ENCODE peak calls at places on chromosome 2, in four cellular contexts. I, S, Z and K are unnamed samples.

GRCh38 chr2:26438926-26439325 is 37.2 kb downstream of the DRC1 start:
- DNase-seq in S (no peak), Z (no peak), I (no peak), K (no peak)

GRCh38 chr2:3349211-3349693 is 28.4 kb downstream of the EIPR1 start:
- DNase-seq in S (no peak), I (no peak), Z (no peak), K (peak; percentile 10)

GRCh38 chr2:129775941-129776653 is 203.4 kb upstream of the RAB6C start:
- DNase-seq in S (no peak), I (no peak), Z (no peak), K (no peak)

GRCh38 chr2:127007652-127008051 is 99.3 kb downstream of the BIN1 start:
- DNase-seq in Z (no peak), S (no peak), I (no peak), K (no peak)

GRCh38 chr2:59249441-59250330 is 1008.6 kb upstream of the FANCL start:
- DNase-seq in I (no peak), Z (no peak), S (no peak), K (no peak)

GRCh38 chr2:177753682-177754475 is 318.7 kb downstream of the PDE11A start:
- DNase-seq in I (peak; percentile 53), Z (peak; percentile 58), S (peak; percentile 57), K (peak; percentile 85)

GRCh38 chr2:148391324-148391723 is 253.2 kb upstream of the EPC2 start:
- DNase-seq in I (no peak), S (no peak), Z (no peak), K (no peak)

GRCh38 chr2:21422050-21422449 is 298.3 kb downstream of the TDRD15 start:
- DNase-seq in I (peak; percentile 66), S (no peak), Z (peak; percentile 50), K (peak; percentile 63)

GRCh38 chr2:224025874-224026273 is 13.2 kb downstream of the SERPINE2 start:
- DNase-seq in Z (no peak), S (no peak), I (no peak), K (peak; percentile 50)

GRCh38 chr2:27730249-27730648 is 41.3 kb upstream of the MRPL33 start:
- DNase-seq in Z (no peak), I (no peak), S (no peak), K (no peak)

GRCh38 chr2:189933911-189934399 is 128.6 kb downstream of the MSTN start:
- DNase-seq in Z (no peak), S (no peak), I (no peak), K (no peak)

GRCh38 chr2:71122917-71123316 is 7.1 kb downstream of the MCEE start:
- DNase-seq in Z (no peak), S (no peak), I (no peak), K (no peak)

GRCh38 chr2:172969609-172970008 is 106.0 kb upstream of the MAP3K20 start:
- DNase-seq in S (no peak), Z (no peak), I (no peak), K (no peak)

GRCh38 chr2:143607446-143608110 is 478.4 kb downstream of the ARHGAP15 start:
- DNase-seq in S (no peak), I (no peak), Z (peak; percentile 64), K (peak; percentile 42)

GRCh38 chr2:182444806-182445205 is 18.0 kb upstream of the PDE1A start:
- DNase-seq in S (no peak), Z (no peak), I (no peak), K (no peak)

GRCh38 chr2:96325884-96326255 is 753 bp downstream of the ITPRIPL1 start:
- DNase-seq in S (no peak), Z (no peak), I (no peak), K (no peak)

GRCh38 chr2:169928463-169928864 is 101.2 kb downstream of the UBR3 start:
- DNase-seq in I (peak; percentile 46), S (peak; percentile 58), Z (peak; percentile 22), K (peak; percentile 57)

GRCh38 chr2:192604295-192604694 is 409.6 kb upstream of the TMEFF2 start:
- DNase-seq in S (no peak), I (no peak), Z (no peak), K (no peak)

GRCh38 chr2:166239548-166239947 is 111.7 kb upstream of the SCN1A start:
- DNase-seq in I (no peak), Z (no peak), S (no peak), K (peak; percentile 57)

GRCh38 chr2:207895236-207895860 is 125.6 kb upstream of the FZD5 start:
- DNase-seq in I (no peak), S (no peak), Z (no peak), K (no peak)

GRCh38 chr2:179898873-179899272 is 37.5 kb upstream of the ZNF385B start:
- DNase-seq in I (peak; percentile 44), S (no peak), Z (peak; percentile 71), K (peak; percentile 70)

GRCh38 chr2:39514825-39515224 is 77.7 kb upstream of the MAP4K3 start:
- DNase-seq in I (no peak), Z (no peak), S (no peak), K (no peak)

GRCh38 chr2:18413794-18414396 is 146.6 kb downstream of the RDH14 start:
- DNase-seq in I (no peak), S (peak; percentile 27), Z (no peak), K (peak; percentile 64)

GRCh38 chr2:21757805-21758204 is 634.0 kb downstream of the TDRD15 start:
- DNase-seq in I (no peak), S (no peak), Z (no peak), K (no peak)

GRCh38 chr2:207847807-207848544 is 78.3 kb upstream of the FZD5 start:
- DNase-seq in S (no peak), I (peak; percentile 92), Z (peak; percentile 25), K (no peak)

GRCh38 chr2:135226961-135227360 is 174.9 kb downstream of the RAB3GAP1 start:
- DNase-seq in S (no peak), I (no peak), Z (no peak), K (no peak)

GRCh38 chr2:36635194-36635593 is 37.2 kb upstream of the FEZ2 start:
- DNase-seq in Z (no peak), I (no peak), S (no peak), K (peak; percentile 45)

GRCh38 chr2:50769416-50769815 is 262.5 kb downstream of the NRXN1 start:
- DNase-seq in I (peak; percentile 57), Z (no peak), S (no peak), K (no peak)

GRCh38 chr2:17628349-17629261 is 88.1 kb downstream of the VSNL1 start:
- DNase-seq in Z (no peak), S (no peak), I (no peak), K (no peak)

GRCh38 chr2:19785432-19785831 is 116.4 kb downstream of the TTC32 start:
- DNase-seq in Z (no peak), I (no peak), S (no peak), K (no peak)

GRCh38 chr2:71934320-71934593 is 213.4 kb downstream of the CYP26B1 start:
- DNase-seq in I (no peak), S (no peak), Z (no peak), K (no peak)

GRCh38 chr2:246489-247145 is 17.2 kb downstream of the SH3YL1 start:
- DNase-seq in I (peak; percentile 58), Z (peak; percentile 38), S (peak; percentile 47), K (peak; percentile 77)

GRCh38 chr2:189393440-189394111 is 47.7 kb upstream of the WDR75 start:
- DNase-seq in I (no peak), S (no peak), Z (no peak), K (peak; percentile 67)

GRCh38 chr2:19949071-19949470 is 40.8 kb downstream of the WDR35 start:
- DNase-seq in Z (no peak), S (no peak), I (no peak), K (no peak)

GRCh38 chr2:232489516-232490220 is 2.0 kb upstream of the ECEL1 start:
- DNase-seq in S (no peak), Z (no peak), I (no peak), K (no peak)

GRCh38 chr2:226600184-226600583 is 199.4 kb downstream of the IRS1 start:
- DNase-seq in Z (peak; percentile 15), S (no peak), I (no peak), K (no peak)

GRCh38 chr2:63189026-63189425 is 138.4 kb downstream of the OTX1 start:
- DNase-seq in Z (peak; percentile 44), I (no peak), S (no peak), K (peak; percentile 75)